ENCODE peak calls at places on chromosomes 11 and 22, in ten cellular contexts. H, Y, O, E, B, J, U, R, A and M are unnamed samples.

GRCh38 chr11:125465254-125465653 is 30.8 kb downstream of the FEZ1 start:
- DNase-seq in H (no peak), Y (no peak), O (no peak), E (no peak), B (no peak), J (no peak), U (no peak), R (no peak), A (no peak), M (no peak)

GRCh38 chr11:34028407-34028804 is 23.1 kb upstream of the CAPRIN1 start:
- DNase-seq in H (no peak), Y (peak; percentile 8), O (peak; percentile 36), E (peak; percentile 28), B (peak; percentile 51), J (peak; percentile 3), U (no peak), R (peak; percentile 36), A (peak; percentile 51), M (no peak)

GRCh38 chr11:131928992-131929391 is 558.6 kb downstream of the NTM start:
- DNase-seq in H (no peak), Y (no peak), O (no peak), E (no peak), B (no peak), J (no peak), U (no peak), R (no peak), A (no peak), M (no peak)

GRCh38 chr22:27393371-27393770 is 408.2 kb downstream of the MN1 start:
- DNase-seq in H (no peak), Y (no peak), O (no peak), E (no peak), B (no peak), J (peak; percentile 16), U (no peak), R (no peak), A (no peak), M (no peak)

GRCh38 chr22:22681221-22681739 is 36.9 kb downstream of the GGTLC2 start:
- DNase-seq in H (no peak), Y (peak; percentile 50), O (no peak), E (no peak), B (no peak), J (no peak), U (no peak), R (no peak), A (no peak), M (no peak)

GRCh38 chr22:37180531-37181231 is 7.4 kb downstream of the C1QTNF6 start:
- DNase-seq in H (no peak), Y (no peak), O (peak; percentile 16), E (no peak), B (peak; percentile 36), J (no peak), U (no peak), R (no peak), A (no peak), M (no peak)

GRCh38 chr11:29306527-29306926 is 710.3 kb downstream of the KCNA4 start:
- DNase-seq in H (no peak), Y (peak; percentile 94), O (no peak), E (no peak), B (no peak), J (no peak), U (peak; percentile 91), R (peak; percentile 90), A (no peak), M (no peak)

GRCh38 chr22:35838849-35839646 is 121.4 kb downstream of the APOL5 start:
- DNase-seq in H (no peak), Y (peak; percentile 82), O (peak; percentile 36), E (peak; percentile 64), B (no peak), J (peak; percentile 27), U (peak; percentile 54), R (peak; percentile 73), A (no peak), M (no peak)

GRCh38 chr11:109734602-109735001 is 312.6 kb downstream of the C11orf87 start:
- DNase-seq in H (no peak), Y (peak; percentile 10), O (no peak), E (no peak), B (no peak), J (no peak), U (no peak), R (no peak), A (no peak), M (no peak)

GRCh38 chr11:119993732-119994131 is 144.2 kb downstream of the TRIM29 start:
- DNase-seq in H (no peak), Y (no peak), O (no peak), E (peak; percentile 22), B (peak; percentile 66), J (no peak), U (no peak), R (no peak), A (peak; percentile 42), M (no peak)

GRCh38 chr11:118353084-118353710 is 6.2 kb upstream of the UBE4A start:
- DNase-seq in H (no peak), Y (peak; percentile 5), O (no peak), E (no peak), B (no peak), J (no peak), U (no peak), R (no peak), A (no peak), M (no peak)
- TF ChIP-seq CTCF in H (peak; percentile 18), Y (peak; percentile 63), O (peak; percentile 66), E (peak; percentile 53), B (peak; percentile 26), J (no peak), U (peak; percentile 37), R (peak; percentile 18), A (peak; percentile 36), M (peak; percentile 40)

GRCh38 chr11:44733877-44734276 is 7.1 kb downstream of the TSPAN18 start:
- DNase-seq in H (no peak), Y (no peak), O (peak; percentile 55), E (no peak), B (no peak), J (no peak), U (no peak), R (no peak), A (no peak), M (no peak)
- TF ChIP-seq CTCF in H (no peak), Y (no peak), O (no peak), E (no peak), B (no peak), J (no peak), U (no peak), R (no peak), A (no peak), M (no peak)

GRCh38 chr11:66418168-66418985 is 2.5 kb upstream of the NPAS4 start:
- DNase-seq in H (no peak), Y (peak; percentile 97), O (peak; percentile 90), E (peak; percentile 55), B (no peak), J (peak; percentile 77), U (peak; percentile 88), R (peak; percentile 90), A (peak; percentile 61), M (peak; percentile 38)
- TF ChIP-seq CTCF in H (peak; percentile 31), Y (peak; percentile 72), O (peak; percentile 58), E (no peak), B (no peak), J (peak; percentile 66), U (peak; percentile 61), R (peak; percentile 52), A (no peak), M (no peak)

GRCh38 chr11:61630104-61630503 is 49.2 kb upstream of the SYT7 start:
- DNase-seq in H (no peak), Y (no peak), O (peak; percentile 5), E (no peak), B (no peak), J (no peak), U (no peak), R (no peak), A (no peak), M (no peak)

GRCh38 chr11:61629082-61629481 is 48.2 kb upstream of the SYT7 start:
- DNase-seq in H (no peak), Y (no peak), O (peak; percentile 1), E (no peak), B (no peak), J (no peak), U (no peak), R (no peak), A (no peak), M (no peak)

GRCh38 chr11:61625525-61625924 is 44.6 kb upstream of the SYT7 start:
- DNase-seq in H (no peak), Y (no peak), O (no peak), E (no peak), B (no peak), J (no peak), U (no peak), R (no peak), A (no peak), M (no peak)

GRCh38 chr11:61627831-61628753 is 47.2 kb upstream of the SYT7 start:
- DNase-seq in H (no peak), Y (peak; percentile 73), O (peak; percentile 75), E (peak; percentile 77), B (peak; percentile 73), J (peak; percentile 81), U (peak; percentile 36), R (peak; percentile 63), A (peak; percentile 78), M (no peak)

GRCh38 chr11:61626580-61627380 is 45.9 kb upstream of the SYT7 start:
- DNase-seq in H (no peak), Y (peak; percentile 36), O (peak; percentile 77), E (peak; percentile 84), B (peak; percentile 65), J (peak; percentile 90), U (no peak), R (no peak), A (peak; percentile 85), M (no peak)
- TF ChIP-seq CTCF in H (no peak), Y (no peak), O (no peak), E (no peak), B (no peak), J (peak; percentile 22), U (no peak), R (no peak), A (no peak), M (no peak)